ENCODE peak calls at places on chromosomes 16 and 17, in four cellular contexts. J, K, T and N are unnamed samples.

GRCh38 chr17:28570716-28571254 is 539 bp downstream of the PIGS start:
- DNase-seq in J (peak; percentile 40), T (peak; percentile 58), K (no peak), N (no peak)

GRCh38 chr16:80577485-80578280 is 36.9 kb downstream of the DYNLRB2 start:
- DNase-seq in J (no peak), K (no peak), T (no peak), N (no peak)

GRCh38 chr17:28547623-28548416 is 4.6 kb downstream of the UNC119 start:
- DNase-seq in J (peak; percentile 53), K (peak; percentile 68), T (peak; percentile 84), N (peak; percentile 58)

GRCh38 chr17:44672479-44673093 is 16.3 kb downstream of the MEIOC start:
- DNase-seq in J (no peak), K (no peak), T (no peak), N (no peak)

GRCh38 chr16:85668676-85669424 is 19.9 kb downstream of the GINS2 start:
- DNase-seq in T (no peak), K (no peak), J (no peak), N (no peak)

GRCh38 chr17:1000597-1001490 is 3.9 kb downstream of the TIMM22 start:
- DNase-seq in J (no peak), K (no peak), T (no peak), N (no peak)

GRCh38 chr17:74452027-74452840 is 14.2 kb upstream of the CD300A start:
- DNase-seq in T (no peak), J (no peak), K (no peak), N (no peak)

GRCh38 chr16:14003119-14003570 is 68.0 kb upstream of the MRTFB start:
- DNase-seq in J (peak; percentile 84), K (no peak), T (no peak), N (peak; percentile 72)

GRCh38 chr17:81239714-81240555 is 817 bp downstream of the NDUFAF8 start:
- DNase-seq in K (peak; percentile 32), J (no peak), T (peak; percentile 56), N (no peak)

GRCh38 chr16:74877706-74878105 is 103.1 kb upstream of the FA2H start:
- DNase-seq in T (no peak), J (no peak), K (no peak), N (no peak)

GRCh38 chr16:30649725-30650368 is 913 bp upstream of the PRR14 start:
- DNase-seq in J (no peak), T (peak; percentile 49), K (no peak), N (no peak)

GRCh38 chr17:36778458-36778857 is 158.8 kb upstream of the LHX1 start:
- DNase-seq in T (no peak), K (no peak), J (no peak), N (no peak)

GRCh38 chr16:82782715-82783251 is 156.0 kb downstream of the CDH13 start:
- DNase-seq in K (no peak), J (no peak), T (no peak), N (no peak)

GRCh38 chr17:36942031-36942599 is 4.8 kb downstream of the LHX1 start:
- DNase-seq in T (no peak), K (no peak), J (no peak), N (no peak)

GRCh38 chr17:81519284-81520020 is 6.9 kb upstream of the ACTG1 start:
- DNase-seq in K (peak; percentile 61), J (no peak), T (peak; percentile 74), N (no peak)

GRCh38 chr17:75044716-75045115 is 2.1 kb downstream of the ATP5PD start:
- DNase-seq in J (no peak), K (no peak), T (no peak), N (no peak)

GRCh38 chr16:67645397-67646121 is 615 bp downstream of the CARMIL2 start:
- DNase-seq in K (no peak), J (no peak), T (no peak), N (no peak)

GRCh38 chr16:20851601-20852000 is 45.3 kb downstream of the REXO5 start:
- DNase-seq in T (no peak), K (no peak), J (no peak), N (no peak)

GRCh38 chr16:57565461-57565860 is 23.0 kb downstream of the ADGRG5 start:
- DNase-seq in J (no peak), T (no peak), K (no peak), N (no peak)

GRCh38 chr17:29066053-29066452 is 23.1 kb downstream of the PIPOX start:
- DNase-seq in K (no peak), J (peak; percentile 21), T (no peak), N (peak; percentile 19)

GRCh38 chr16:48478418-48478817 is 93.2 kb upstream of the SIAH1 start:
- DNase-seq in T (no peak), K (no peak), J (no peak), N (no peak)

GRCh38 chr16:4409081-4409932 is 7.1 kb downstream of the CORO7 start:
- DNase-seq in T (no peak), J (no peak), K (no peak), N (no peak)

GRCh38 chr16:86424968-86425367 is 85.4 kb upstream of the FOXF1 start:
- DNase-seq in J (no peak), K (no peak), T (no peak), N (no peak)

GRCh38 chr16:66486199-66486772 is 59.2 kb downstream of the BEAN1 start:
- DNase-seq in K (no peak), J (no peak), T (no peak), N (no peak)

GRCh38 chr17:75876938-75877751 is 1.2 kb downstream of the TRIM47 start:
- DNase-seq in K (no peak), J (peak; percentile 87), T (peak; percentile 42), N (no peak)

GRCh38 chr17:67588326-67588725 is 129.4 kb upstream of the NOL11 start:
- DNase-seq in T (no peak), J (no peak), K (no peak), N (no peak)

GRCh38 chr17:69492410-69493071 is 78.0 kb downstream of the MAP2K6 start:
- DNase-seq in J (no peak), K (no peak), T (no peak), N (no peak)

GRCh38 chr17:56786989-56787482 is 46.7 kb downstream of the C17orf67 start:
- DNase-seq in T (peak; percentile 57), J (no peak), K (peak; percentile 11), N (no peak)

GRCh38 chr17:53496356-53496755 is 326.4 kb upstream of the KIF2B start:
- DNase-seq in T (no peak), J (no peak), K (no peak), N (no peak)

GRCh38 chr17:80668375-80669149 is 123.9 kb downstream of the RPTOR start:
- DNase-seq in T (no peak), K (no peak), J (no peak), N (no peak)